ENCODE peak calls at places on chromosomes 3 and 15, in four cellular contexts. N is transverse colon, K is stomach, E is upper lobe of right lung. G is an unnamed sample.

GRCh38 chr3:165233521-165234195 is 37.5 kb upstream of the SLITRK3 start:
- DNase-seq in E (no peak), N (no peak), K (no peak), G (no peak)

GRCh38 chr3:149415484-149415883 is 38.0 kb upstream of the TM4SF1 start:
- DNase-seq in N (no peak), E (no peak), K (no peak), G (no peak)

GRCh38 chr3:21934576-21934975 is 183.6 kb upstream of the ZNF385D start:
- DNase-seq in N (no peak), E (no peak), K (no peak), G (no peak)

GRCh38 chr3:83193526-83193925 is 1432.1 kb upstream of the GBE1 start:
- DNase-seq in E (no peak), N (no peak), K (no peak), G (no peak)

GRCh38 chr15:59339252-59339672 is 33.4 kb downstream of the MYO1E start:
- DNase-seq in K (no peak), E (no peak), N (no peak), G (no peak)

GRCh38 chr3:52290596-52291507 is 3.2 kb downstream of the GLYCTK start:
- DNase-seq in N (no peak), E (peak), K (no peak), G (peak)

GRCh38 chr3:59486468-59486964 is 436.7 kb upstream of the CFAP20DC start:
- DNase-seq in E (no peak), K (no peak), N (no peak), G (no peak)

GRCh38 chr3:47573190-47574172 is 5.2 kb downstream of the CSPG5 start:
- DNase-seq in N (no peak), K (no peak), E (no peak), G (no peak)

GRCh38 chr3:143207338-143207961 is 87.9 kb downstream of the CHST2 start:
- DNase-seq in K (no peak), E (no peak), N (no peak), G (no peak)

GRCh38 chr15:56805466-56806146 is 72.3 kb upstream of the ZNF280D start:
- DNase-seq in K (no peak), N (no peak), E (no peak), G (no peak)

GRCh38 chr3:71129611-71130515 is 453.7 kb downstream of the FOXP1 start:
- DNase-seq in N (no peak), E (no peak), K (no peak), G (no peak)

GRCh38 chr3:43754316-43754715 is 63.6 kb downstream of the ABHD5 start:
- DNase-seq in N (no peak), K (no peak), E (no peak), G (no peak)

GRCh38 chr3:64104691-64105101 is 81.4 kb upstream of the PSMD6 start:
- DNase-seq in E (no peak), N (no peak), K (no peak), G (no peak)

GRCh38 chr15:71748327-71748726 is 62.0 kb upstream of the NR2E3 start:
- DNase-seq in N (no peak), K (no peak), E (no peak), G (no peak)

GRCh38 chr15:68488966-68489365 is 57.0 kb upstream of the ITGA11 start:
- DNase-seq in K (no peak), N (no peak), E (no peak), G (no peak)

GRCh38 chr3:52052831-52053306 is 3.5 kb downstream of the DUSP7 start:
- DNase-seq in E (peak), K (peak), N (peak), G (peak)

GRCh38 chr3:37942646-37943045 is 47.9 kb upstream of the VILL start:
- DNase-seq in N (no peak), K (no peak), E (no peak), G (no peak)

GRCh38 chr3:46848271-46849097 is 14.8 kb downstream of the MYL3 start:
- DNase-seq in E (peak), N (no peak), K (peak), G (peak)

GRCh38 chr3:84487296-84487695 is 471.5 kb upstream of the CADM2 start:
- DNase-seq in N (no peak), K (no peak), E (no peak), G (no peak)

GRCh38 chr3:75224419-75224818 is 439.7 kb upstream of the FRG2C start:
- DNase-seq in K (no peak), N (no peak), E (no peak), G (no peak)

GRCh38 chr3:197516517-197516889 is 39.3 kb downstream of the BDH1 start:
- DNase-seq in E (no peak), K (peak), N (no peak), G (no peak)

GRCh38 chr15:58889363-58889762 is 44.1 kb downstream of the SLTM start:
- DNase-seq in K (no peak), E (no peak), N (no peak), G (no peak)

GRCh38 chr3:104989878-104990277 is 376.8 kb upstream of the ALCAM start:
- DNase-seq in N (no peak), E (no peak), K (no peak), G (no peak)

GRCh38 chr3:104438761-104439160 is 927.9 kb upstream of the ALCAM start:
- DNase-seq in E (no peak), N (no peak), K (no peak), G (no peak)

GRCh38 chr3:133578548-133579191 is 5.2 kb downstream of the CDV3 start:
- DNase-seq in K (no peak), N (no peak), E (no peak), G (no peak)

GRCh38 chr15:101442272-101442671 is 47.2 kb downstream of the PCSK6 start:
- DNase-seq in K (peak), E (no peak), N (no peak), G (no peak)

GRCh38 chr3:187368251-187368733 is at the start of gene RTP4:
- DNase-seq in E (no peak), K (no peak), N (no peak), G (peak)

GRCh38 chr15:93072440-93073394 is 16.3 kb downstream of the RGMA start:
- DNase-seq in E (peak), K (peak), N (peak), G (no peak)

GRCh38 chr15:92808611-92809063 is 91.5 kb upstream of the CHD2 start:
- DNase-seq in N (no peak), E (peak), K (no peak), G (no peak)

GRCh38 chr3:127077506-127078064 is 94.7 kb downstream of the PLXNA1 start:
- DNase-seq in E (peak), K (no peak), N (no peak), G (no peak)

GRCh38 chr3:122233109-122233952 is 49.9 kb downstream of the CASR start:
- DNase-seq in E (no peak), K (no peak), N (peak), G (peak)

GRCh38 chr3:85007195-85008094 is 48.7 kb downstream of the CADM2 start:
- DNase-seq in E (no peak), K (no peak), N (no peak), G (no peak)

GRCh38 chr3:12265558-12265957 is 23.3 kb upstream of the PPARG start:
- DNase-seq in N (no peak), K (no peak), E (no peak), G (no peak)

GRCh38 chr3:16338124-16338523 is 73.1 kb downstream of the OXNAD1 start:
- DNase-seq in E (no peak), K (peak), N (peak), G (no peak)

GRCh38 chr3:121436641-121437040 is 109.1 kb downstream of the POLQ start:
- DNase-seq in K (no peak), E (no peak), N (no peak), G (no peak)

GRCh38 chr3:27483117-27484001 is 825 bp downstream of the SLC4A7 start:
- DNase-seq in K (peak), E (peak), N (peak), G (peak)

GRCh38 chr3:178537123-178537754 is 1.0 kb downstream of the KCNMB2 start:
- DNase-seq in K (no peak), E (no peak), N (no peak), G (no peak)

GRCh38 chr15:80160570-80161156 is 7.9 kb downstream of the FAH start:
- DNase-seq in K (no peak), N (peak), E (peak), G (no peak)

GRCh38 chr3:54582424-54582823 is 345.4 kb downstream of the LRTM1 start:
- DNase-seq in E (no peak), N (no peak), K (no peak), G (no peak)

GRCh38 chr3:46668116-46668515 is 25.4 kb downstream of the ALS2CL start:
- DNase-seq in K (peak), E (peak), N (peak), G (peak)

GRCh38 chr15:75425966-75426500 is 25.5 kb downstream of the SIN3A start:
- DNase-seq in N (no peak), K (no peak), E (no peak), G (no peak)
- TF ChIP-seq CTCF in N (no peak), K (no peak), E (no peak), G (no peak)

GRCh38 chr15:75161788-75162414 is 39.8 kb upstream of the C15orf39 start:
- DNase-seq in E (peak), N (no peak), K (peak), G (no peak)

GRCh38 chr15:75163150-75163564 is 38.5 kb upstream of the C15orf39 start:
- DNase-seq in N (no peak), K (no peak), E (no peak), G (no peak)

GRCh38 chr15:75167588-75168076 is 34.0 kb upstream of the C15orf39 start:
- DNase-seq in K (no peak), E (no peak), N (no peak), G (no peak)

GRCh38 chr15:75161106-75161505 is 40.6 kb upstream of the C15orf39 start:
- DNase-seq in K (no peak), N (no peak), E (no peak), G (no peak)

GRCh38 chr15:75164625-75165024 is 37.1 kb upstream of the C15orf39 start:
- DNase-seq in E (no peak), K (no peak), N (no peak), G (no peak)
- TF ChIP-seq CTCF in E (no peak), K (no peak), N (no peak), G (no peak)

GRCh38 chr3:196263819-196264218 is 23.7 kb downstream of the PCYT1A start:
- DNase-seq in E (no peak), N (no peak), K (no peak), G (no peak)

GRCh38 chr3:196255776-196256175 is 31.8 kb downstream of the PCYT1A start:
- DNase-seq in E (no peak), N (no peak), K (no peak), G (no peak)

DNA sequence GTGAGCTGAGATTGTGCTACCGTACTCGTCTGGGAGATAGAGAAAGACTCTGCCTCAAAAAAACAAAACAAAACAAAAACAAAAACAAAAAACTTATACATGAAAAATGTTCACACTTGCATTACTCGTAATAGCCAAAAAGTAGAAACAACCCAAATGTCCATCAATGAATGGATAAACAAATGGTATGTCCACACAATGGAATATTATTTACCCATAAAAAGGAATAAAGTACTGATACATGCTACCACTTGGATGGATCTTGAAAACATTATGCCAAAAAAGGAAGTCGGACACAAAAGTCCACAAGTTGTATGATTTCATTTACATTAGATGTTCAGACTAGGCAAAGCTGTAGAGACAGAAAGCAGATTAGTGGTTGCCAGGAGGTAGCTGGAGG is 26.7 kb downstream of the PCYT1A start:
- DNase-seq in K (no peak), E (no peak), N (no peak), G (no peak)
- TF ChIP-seq CTCF in K (no peak), E (no peak), N (no peak), G (no peak)

DNA sequence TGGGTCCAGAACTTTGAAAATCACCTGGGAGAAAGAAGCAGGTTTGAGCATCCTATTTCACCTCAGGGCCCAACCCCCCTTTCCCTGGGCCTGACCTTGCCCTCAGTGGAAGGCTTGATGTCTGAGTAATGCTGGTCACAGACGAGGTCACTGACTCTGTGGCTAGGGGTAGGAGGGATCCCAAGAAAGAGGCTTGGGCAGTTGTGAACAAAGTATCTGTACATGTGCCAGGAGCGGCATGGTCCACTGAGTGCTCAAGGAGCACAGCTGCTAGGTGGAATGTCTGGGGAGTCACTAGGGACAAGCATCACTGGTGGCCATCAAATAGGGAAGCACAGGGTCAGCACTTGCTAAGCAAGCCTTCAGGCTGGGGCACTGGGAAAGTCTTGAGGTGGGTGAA is 7.3 kb downstream of the CCDC71 start:
- DNase-seq in E (no peak), K (no peak), N (no peak), G (no peak)
- TF ChIP-seq CTCF in E (no peak), K (no peak), N (no peak), G (no peak)

DNA sequence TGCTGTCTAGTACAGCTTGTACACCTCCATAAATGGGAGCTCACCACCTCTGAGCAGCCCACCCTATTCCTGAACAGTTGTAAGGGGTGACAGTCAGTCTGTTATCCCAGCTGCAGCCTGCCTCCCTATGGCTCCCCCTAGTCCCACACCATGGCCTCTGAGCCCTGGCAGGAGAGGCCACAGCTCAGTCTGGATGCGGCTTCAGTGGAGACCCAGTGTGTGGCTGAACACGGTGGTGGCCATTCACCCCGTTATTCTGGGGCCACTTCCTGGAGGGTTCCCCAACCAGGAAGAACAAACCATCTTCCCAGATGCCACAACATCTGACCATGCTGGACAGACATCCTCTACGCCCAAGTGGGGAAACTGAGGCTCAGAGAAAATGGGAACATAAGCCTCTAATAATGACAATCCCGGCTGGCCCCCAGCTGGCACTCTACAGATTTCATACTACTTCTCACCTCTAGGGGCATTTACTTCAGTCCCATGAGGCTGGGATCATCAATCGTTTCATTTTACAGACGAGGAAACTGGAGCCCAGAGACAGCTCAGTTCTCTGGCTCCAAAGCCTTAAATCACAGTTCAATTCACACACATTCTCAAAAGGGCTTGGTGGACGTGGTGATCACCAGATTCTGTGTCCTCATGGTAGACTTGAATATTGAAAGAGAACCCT is 9.3 kb upstream of the GRIP2 start:
- DNase-seq in N (no peak), E (no peak), K (no peak), G (no peak)
- TF ChIP-seq CTCF in N (peak), E (peak), K (peak), G (no peak)